ENCODE peak calls at places on chromosomes 2 and 18, in eight cellular contexts. I, C, Z, G, K, H, P and W are unnamed samples.

GRCh38 chr2:193250389-193250788 is 1055.7 kb upstream of the TMEFF2 start:
- DNase-seq in I (no peak), C (no peak), Z (no peak), G (no peak), K (no peak), H (no peak), P (no peak), W (no peak)

GRCh38 chr2:161474920-161475319 is 58.8 kb downstream of the TBR1 start:
- DNase-seq in I (no peak), C (no peak), Z (no peak), G (no peak), K (no peak), H (no peak), P (no peak), W (no peak)

GRCh38 chr2:177586154-177586553 is 193.6 kb downstream of the AGPS start:
- DNase-seq in I (no peak), C (no peak), Z (no peak), G (no peak), K (no peak), H (no peak), P (no peak), W (no peak)

GRCh38 chr18:80249217-80250093 is 2.1 kb upstream of the PARD6G start:
- DNase-seq in I (no peak), C (no peak), Z (no peak), G (no peak), K (no peak), H (no peak), P (no peak), W (no peak)

GRCh38 chr2:70871398-70872211 is 36.0 kb upstream of the CD207 start:
- DNase-seq in I (peak; percentile 61), C (peak; percentile 69), Z (peak; percentile 83), G (peak; percentile 58), K (peak; percentile 89), H (peak; percentile 92), P (peak; percentile 92), W (peak; percentile 66)

GRCh38 chr2:199443589-199444130 is 14.1 kb downstream of the SATB2 start:
- DNase-seq in I (peak; percentile 24), C (no peak), Z (no peak), G (no peak), K (no peak), H (no peak), P (no peak), W (no peak)

GRCh38 chr2:106192752-106193490 is 1.2 kb downstream of the UXS1 start:
- DNase-seq in I (peak; percentile 84), C (peak; percentile 95), Z (peak; percentile 95), G (peak; percentile 43), K (peak; percentile 48), H (peak; percentile 28), P (no peak), W (peak; percentile 81)

GRCh38 chr2:240130393-240131195 is 5.5 kb downstream of the COPS9 start:
- DNase-seq in I (no peak), C (no peak), Z (no peak), G (no peak), K (no peak), H (no peak), P (no peak), W (no peak)

GRCh38 chr2:132793532-132793931 is 123.5 kb upstream of the LYPD1 start:
- DNase-seq in I (no peak), C (no peak), Z (no peak), G (no peak), K (no peak), H (no peak), P (no peak), W (no peak)

DNA sequence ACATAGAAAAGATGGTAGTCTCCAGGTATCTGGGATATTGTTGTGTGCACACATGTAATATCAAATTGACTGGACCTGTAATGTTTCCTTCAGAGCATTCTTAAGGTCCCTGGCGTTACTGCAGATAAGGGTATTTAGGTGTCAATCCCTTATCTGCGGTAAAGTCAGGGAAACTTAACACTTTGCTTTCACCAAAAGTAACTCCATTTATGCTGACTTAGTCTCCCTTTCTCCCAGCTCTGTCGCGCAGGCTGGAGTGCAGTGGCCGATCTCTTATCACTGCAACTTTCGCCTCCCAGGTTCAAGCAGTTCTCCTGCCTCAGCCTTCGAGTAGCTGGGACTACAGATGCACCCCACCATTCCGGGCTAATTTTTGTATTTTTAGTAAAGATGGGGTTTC is 1.8 kb downstream of the CNNM3 start:
- DNase-seq in I (no peak), C (no peak), Z (no peak), G (no peak), K (no peak), H (peak; percentile 22), P (no peak), W (no peak)
- H3K4me3 ChIP-seq in I (no peak overlapping the region), C (no peak overlapping the region), Z (no peak overlapping the region), G (peak overlapping the region; percentile 74), K (peak overlapping the region; percentile 88), H (peak overlapping the region; percentile 86), P (peak overlapping the region; percentile 87), W (peak overlapping the region; percentile 74)

GRCh38 chr2:173571887-173572680 is 217.4 kb downstream of the CDCA7 start:
- DNase-seq in I (no peak), C (no peak), Z (peak; percentile 20), G (no peak), K (no peak), H (no peak), P (no peak), W (no peak)
- H3K4me3 ChIP-seq in I (no peak overlapping the region), C (no peak overlapping the region), Z (no peak overlapping the region), G (no peak overlapping the region), K (no peak overlapping the region), H (peak overlapping the region; percentile 22), P (no peak overlapping the region), W (no peak overlapping the region)

DNA sequence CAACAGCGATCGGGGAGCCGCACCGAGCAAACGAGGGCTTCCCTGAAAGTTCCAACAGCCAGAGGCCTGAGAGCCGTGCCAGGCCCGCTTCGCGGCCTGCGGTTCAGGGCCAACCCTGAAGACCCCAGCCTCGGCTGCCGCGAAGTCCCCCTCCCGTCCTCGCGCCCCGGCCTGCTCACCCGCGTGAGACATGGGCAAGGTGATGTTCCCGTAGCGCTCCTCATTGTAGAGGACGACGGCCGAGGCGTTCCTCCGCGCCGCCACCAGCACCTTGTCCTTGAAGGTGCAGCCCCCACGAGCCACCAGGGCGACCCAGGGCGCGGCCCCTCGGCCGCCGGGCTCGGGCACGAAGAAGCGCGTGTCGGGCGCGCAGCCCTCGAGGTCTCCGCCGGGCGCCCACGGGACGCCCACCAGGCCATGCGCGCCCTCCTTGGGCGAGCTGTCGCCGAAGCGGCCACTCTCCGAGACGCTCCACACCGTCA is 510 bp downstream of the RNF149 start:
- DNase-seq in I (no peak), C (peak; percentile 41), Z (peak; percentile 14), G (peak; percentile 66), K (peak; percentile 45), H (no peak), P (peak; percentile 75), W (peak; percentile 53)
- H3K4me3 ChIP-seq in I (peak overlapping the region; percentile 80), C (peak overlapping the region; percentile 98), Z (peak overlapping the region; percentile 87), G (peak overlapping the region; percentile 71), K (peak overlapping the region; percentile 92), H (peak overlapping the region; percentile 95), P (peak overlapping the region; percentile 96), W (peak overlapping the region; percentile 68)

DNA sequence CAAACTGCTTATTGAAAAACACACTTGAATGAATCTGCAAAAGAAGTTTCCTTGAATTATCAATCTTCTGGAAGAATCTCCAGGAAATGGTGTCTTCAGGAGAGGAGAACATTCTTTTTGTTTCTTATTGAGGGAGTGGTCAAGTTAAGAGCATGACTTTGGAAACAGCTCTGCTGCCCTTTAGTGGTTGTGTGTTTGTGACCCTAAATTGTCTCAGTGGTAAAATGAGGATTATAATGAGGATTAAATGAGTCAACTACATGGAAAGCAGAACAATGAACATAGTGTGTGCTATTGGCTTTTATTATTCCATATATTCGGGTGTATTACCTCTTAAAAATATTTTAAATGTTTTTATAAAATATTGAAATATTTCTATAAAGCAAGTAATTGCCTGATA is 44.8 kb upstream of the TANC1 start:
- DNase-seq in I (no peak), C (no peak), Z (no peak), G (no peak), K (peak; percentile 16), H (no peak), P (no peak), W (no peak)
- H3K4me3 ChIP-seq in I (no peak overlapping the region), C (no peak overlapping the region), Z (no peak overlapping the region), G (no peak overlapping the region), K (no peak overlapping the region), H (no peak overlapping the region), P (no peak overlapping the region), W (no peak overlapping the region)

GRCh38 chr2:43333096-43333655 is 106.8 kb upstream of the ZFP36L2 start:
- DNase-seq in I (no peak), C (no peak), Z (peak; percentile 47), G (no peak), K (no peak), H (no peak), P (no peak), W (no peak)
- H3K4me3 ChIP-seq in I (no peak overlapping the region), C (no peak overlapping the region), Z (no peak overlapping the region), G (no peak overlapping the region), K (no peak overlapping the region), H (no peak overlapping the region), P (no peak overlapping the region), W (no peak overlapping the region)

DNA sequence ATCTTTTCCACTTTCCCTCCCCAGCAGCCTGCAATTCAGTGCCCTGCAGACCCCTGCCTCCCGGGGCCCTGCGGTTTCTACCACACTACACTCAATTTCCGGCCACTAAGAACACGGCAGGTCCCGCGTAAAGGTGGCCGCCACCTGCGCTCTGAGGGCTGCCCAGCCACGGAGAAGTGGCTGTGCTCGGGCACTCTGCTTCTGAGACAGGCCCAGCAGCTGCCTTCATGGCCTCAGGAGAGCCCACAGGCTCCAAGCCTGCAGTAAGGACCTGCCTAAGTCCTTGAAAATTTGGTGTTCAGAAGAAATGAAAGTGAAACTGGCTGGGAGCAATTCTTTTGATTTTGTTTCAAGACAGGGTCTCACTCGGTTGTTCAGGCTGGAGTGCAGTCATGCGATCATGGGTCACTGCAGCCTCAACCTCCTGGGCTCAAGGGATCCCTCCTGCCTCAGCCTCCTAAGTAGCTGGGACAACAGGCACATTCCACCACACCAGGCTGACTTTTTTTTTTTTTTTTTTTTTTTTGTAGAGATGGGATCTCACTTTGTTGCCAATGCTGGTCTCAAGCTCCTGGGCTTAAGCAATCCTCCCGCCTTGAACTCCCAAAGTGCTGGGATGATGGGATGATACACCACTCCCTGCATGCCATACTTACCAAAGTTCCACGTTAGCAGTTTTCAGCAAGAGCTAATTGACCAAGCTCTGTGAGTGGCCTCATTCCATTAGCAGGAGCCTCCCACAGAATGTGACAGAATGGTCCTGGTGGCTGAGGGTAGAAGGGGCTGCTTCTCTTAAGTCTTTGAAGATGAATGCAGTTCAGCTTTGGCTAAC is 14.6 kb upstream of the ALPP start:
- DNase-seq in I (no peak), C (peak; percentile 60), Z (no peak), G (peak; percentile 55), K (no peak), H (no peak), P (no peak), W (peak; percentile 20)
- H3K4me3 ChIP-seq in I (no peak overlapping the region), C (peak overlapping the region; percentile 22), Z (no peak overlapping the region), G (no peak overlapping the region), K (no peak overlapping the region), H (no peak overlapping the region), P (no peak overlapping the region), W (peak overlapping the region; percentile 61)